ENCODE peak calls at places on chromosomes 7 and 10, in nine cellular contexts. K is heart right ventricle, E is BJ, Z is RWPE2, D is mucosa of descending colon, H is sigmoid colon, B is upper lobe of right lung, O is bronchial epithelial cell, C is BE2C. R is an unnamed sample.

GRCh38 chr10:118458957-118459641 is 117.0 kb upstream of the FAM204A start:
- DNase-seq in Z (no peak), C (no peak), E (no peak), H (no peak), K (no peak), D (no peak), B (no peak), O (peak; percentile 33), R (no peak)

GRCh38 chr7:150381096-150381495 is 2.0 kb downstream of the ZNF775 start:
- DNase-seq in K (no peak), H (peak; percentile 60), O (no peak), E (no peak), C (no peak), D (no peak), Z (no peak), B (peak; percentile 48), R (no peak)

GRCh38 chr10:113616244-113617074 is 47.4 kb downstream of the NRAP start:
- DNase-seq in C (peak; percentile 36), H (no peak), E (no peak), O (peak; percentile 12), K (no peak), D (peak; percentile 33), Z (no peak), B (no peak), R (no peak)

GRCh38 chr7:45647967-45648670 is 74.0 kb downstream of the ADCY1 start:
- DNase-seq in C (no peak), B (no peak), Z (peak; percentile 17), K (peak; percentile 2), H (no peak), O (no peak), E (no peak), D (no peak), R (no peak)

GRCh38 chr10:73992899-73993788 is 4.8 kb upstream of the VCL start:
- DNase-seq in H (no peak), D (no peak), K (no peak), Z (no peak), E (no peak), B (no peak), C (no peak), O (peak; percentile 59), R (no peak)

GRCh38 chr10:21924511-21924910 is 79.0 kb downstream of the DNAJC1 start:
- DNase-seq in Z (no peak), K (no peak), H (no peak), C (no peak), O (peak; percentile 13), B (no peak), E (no peak), D (no peak), R (no peak)

GRCh38 chr7:47610506-47611044 is 28.7 kb upstream of the TNS3 start:
- DNase-seq in B (no peak), O (no peak), H (no peak), E (peak; percentile 84), K (no peak), D (peak; percentile 32), Z (no peak), C (no peak), R (no peak)

GRCh38 chr10:53387546-53387945 is 615.0 kb upstream of the MBL2 start:
- DNase-seq in E (no peak), H (no peak), K (no peak), Z (no peak), B (no peak), D (no peak), C (no peak), O (no peak), R (no peak)

GRCh38 chr10:22317121-22317370 is 858 bp downstream of the COMMD3 start:
- DNase-seq in D (no peak), K (no peak), H (no peak), B (no peak), E (no peak), Z (no peak), C (no peak), O (no peak), R (no peak)

GRCh38 chr10:59536151-59536550 is 173.5 kb downstream of the SLC16A9 start:
- DNase-seq in K (peak; percentile 60), O (peak; percentile 73), B (no peak), C (no peak), D (peak; percentile 11), H (no peak), Z (no peak), E (peak; percentile 7), R (no peak)

GRCh38 chr7:75613351-75613750 is 121.2 kb downstream of the SPDYE5 start:
- DNase-seq in B (no peak), D (no peak), H (no peak), C (no peak), E (no peak), O (no peak), K (no peak), Z (no peak), R (no peak)
- TF ChIP-seq CTCF in B (no peak), D (no peak), H (no peak), C (no peak), E (no peak), O (no peak), K (no peak), Z (no peak), R (no peak)

GRCh38 chr7:70580161-70580560 is 551.8 kb upstream of the GALNT17 start:
- DNase-seq in D (no peak), B (no peak), K (no peak), E (no peak), Z (no peak), H (no peak), O (no peak), C (no peak), R (no peak)
- H3K4me3 ChIP-seq in D (no peak overlapping the region), B (no peak overlapping the region), K (no peak overlapping the region), E (no peak overlapping the region), Z (no peak overlapping the region), H (no peak overlapping the region), O (no peak overlapping the region), C (no peak overlapping the region), R (no peak overlapping the region)

GRCh38 chr10:48692748-48693147 is 8.1 kb downstream of the WDFY4 start:
- DNase-seq in Z (no peak), E (no peak), K (no peak), H (no peak), B (no peak), C (no peak), D (no peak), O (no peak), R (no peak)

GRCh38 chr10:48691812-48692528 is 7.3 kb downstream of the WDFY4 start:
- DNase-seq in Z (no peak), K (no peak), H (no peak), E (no peak), B (no peak), D (no peak), O (peak; percentile 25), C (no peak), R (no peak)

GRCh38 chr10:48693206-48693605 is 8.5 kb downstream of the WDFY4 start:
- DNase-seq in B (no peak), C (no peak), K (no peak), O (no peak), D (no peak), E (no peak), Z (no peak), H (no peak), R (no peak)

GRCh38 chr10:48694371-48695030 is 9.8 kb downstream of the WDFY4 start:
- DNase-seq in C (no peak), E (no peak), D (no peak), O (no peak), K (no peak), H (no peak), Z (no peak), B (no peak), R (no peak)

DNA sequence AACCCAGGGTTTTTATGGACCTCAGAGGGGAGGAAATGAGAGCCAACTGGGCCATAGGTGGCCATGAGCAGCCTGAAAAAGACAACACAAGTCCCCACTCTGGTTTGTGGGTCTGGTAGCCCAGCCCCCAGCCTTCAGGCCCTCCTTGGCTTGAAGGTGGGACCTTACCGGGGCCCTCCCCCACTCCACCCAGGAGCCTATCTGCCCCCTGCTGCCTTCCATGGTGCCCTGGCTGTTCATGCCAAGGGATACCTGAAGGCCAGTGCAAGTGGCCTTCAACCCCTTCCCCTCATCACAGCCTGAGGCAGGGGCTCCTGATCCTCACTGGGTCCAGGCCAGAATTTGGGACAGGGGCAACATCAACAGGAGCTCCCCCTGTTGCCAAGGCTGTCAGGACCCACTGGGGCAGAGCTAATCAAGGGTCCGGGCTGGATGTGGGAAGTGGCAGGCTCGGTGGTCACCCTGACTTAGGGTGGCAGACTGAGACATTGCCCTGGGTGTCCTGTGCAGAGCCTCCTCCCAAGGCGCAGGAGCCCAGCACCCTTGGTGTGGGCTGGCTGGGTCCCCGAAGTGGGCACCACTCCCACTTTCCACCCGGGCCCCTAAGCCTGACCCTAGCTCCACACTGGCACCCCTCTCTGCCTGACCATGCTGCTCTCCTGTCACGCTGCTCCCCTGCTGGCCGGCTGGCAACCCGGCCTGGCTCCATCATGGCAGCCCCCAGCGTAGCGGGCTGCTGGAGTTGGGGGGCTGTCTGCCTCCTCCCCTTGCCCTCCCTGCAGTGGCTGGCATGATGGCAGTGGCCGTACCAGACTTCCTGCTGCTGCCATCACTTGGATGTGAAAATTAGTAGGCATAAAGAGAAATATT is 6.4 kb downstream of the WDFY4 start:
- DNase-seq in E (no peak), D (no peak), H (no peak), O (no peak), Z (no peak), K (no peak), B (no peak), C (no peak), R (no peak)
- H3K36me3 ChIP-seq in E (no peaks in the 10 kb centered on the region), D (no peaks in the 10 kb centered on the region), H (no peaks in the 10 kb centered on the region), O (no peaks in the 10 kb centered on the region), Z (no peaks in the 10 kb centered on the region), K (no peaks in the 10 kb centered on the region), B (no peaks in the 10 kb centered on the region), C (no peaks in the 10 kb centered on the region), R (peaks cover 6% of the 10 kb centered on the region)

GRCh38 chr7:35754741-35755140 is 46.1 kb upstream of the SEPTIN7 start:
- DNase-seq in E (no peak), D (no peak), C (peak; percentile 17), H (no peak), Z (no peak), B (no peak), O (no peak), K (no peak), R (no peak)

GRCh38 chr7:35760082-35760770 is 40.6 kb upstream of the SEPTIN7 start:
- DNase-seq in E (no peak), K (no peak), C (no peak), D (no peak), Z (no peak), B (no peak), H (no peak), O (no peak), R (no peak)

GRCh38 chr7:35757574-35757973 is 43.3 kb upstream of the SEPTIN7 start:
- DNase-seq in H (no peak), E (no peak), B (no peak), K (no peak), C (no peak), D (no peak), O (no peak), Z (no peak), R (no peak)

GRCh38 chr7:35755711-35756110 is 45.1 kb upstream of the SEPTIN7 start:
- DNase-seq in K (no peak), Z (no peak), D (no peak), C (no peak), H (no peak), O (peak; percentile 17), E (no peak), B (no peak), R (no peak)

DNA sequence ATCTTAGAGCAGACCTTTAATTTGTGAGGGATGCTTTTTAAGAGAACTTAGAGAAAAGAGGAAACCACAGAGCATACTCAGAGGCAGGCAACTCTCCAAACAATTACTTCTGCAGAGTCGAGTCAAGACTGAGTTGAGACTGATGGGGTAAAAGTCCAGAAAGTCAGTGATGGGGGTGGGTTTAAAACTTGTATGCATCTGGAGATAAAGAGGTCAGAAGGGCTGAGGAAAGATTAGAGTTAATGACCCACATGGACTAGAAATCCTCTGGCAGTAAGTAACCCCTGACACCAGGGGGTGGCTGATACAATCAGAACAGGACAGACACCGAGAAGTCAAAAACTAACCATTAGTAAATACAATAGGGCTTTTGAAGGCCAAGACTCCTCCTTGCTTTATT is 42.4 kb upstream of the SEPTIN7 start:
- DNase-seq in O (no peak), C (peak; percentile 19), K (no peak), H (no peak), D (no peak), E (no peak), B (no peak), Z (no peak), R (no peak)
- TF ChIP-seq CTCF in O (no peak), C (peak; percentile 33), K (peak; percentile 9), H (no peak), D (no peak), E (no peak), B (no peak), Z (no peak), R (peak; percentile 17)

R was measured in GM06990.